ENCODE peak calls at places on chromosomes 5 and 9, in five cellular contexts. G, U, M, K and C are unnamed samples.

GRCh38 chr9:116276651-116277121 is 123.1 kb downstream of the PAPPA start:
- DNase-seq in G (no peak), U (peak), M (no peak), K (no peak), C (no peak)

GRCh38 chr5:150144211-150144801 is 11.3 kb downstream of the PDGFRB start:
- DNase-seq in G (no peak), U (no peak), M (no peak), K (peak), C (no peak)

GRCh38 chr5:89597878-89598277 is 714.9 kb upstream of the MEF2C start:
- DNase-seq in G (no peak), U (no peak), M (no peak), K (no peak), C (no peak)

GRCh38 chr9:114300846-114301797 is 21.8 kb upstream of the ORM1 start:
- DNase-seq in G (no peak), U (peak), M (no peak), K (no peak), C (no peak)

GRCh38 chr9:16099901-16100300 is 547.1 kb downstream of the CCDC171 start:
- DNase-seq in G (no peak), U (no peak), M (no peak), K (no peak), C (no peak)

GRCh38 chr9:128020692-128021091 is 39.9 kb upstream of the EEIG1 start:
- DNase-seq in G (peak), U (peak), M (no peak), K (peak), C (no peak)

GRCh38 chr5:125487231-125487630 is 740.8 kb upstream of the ZNF608 start:
- DNase-seq in G (no peak), U (no peak), M (no peak), K (no peak), C (no peak)

GRCh38 chr5:6599739-6600138 is 33.1 kb downstream of the NSUN2 start:
- DNase-seq in G (no peak), U (no peak), M (no peak), K (no peak), C (no peak)

GRCh38 chr5:127187711-127188110 is 102.9 kb upstream of the MEGF10 start:
- DNase-seq in G (no peak), U (no peak), M (no peak), K (no peak), C (no peak)

GRCh38 chr9:34379334-34380033 is 2.8 kb upstream of the MYORG start:
- DNase-seq in G (peak), U (peak), M (peak), K (peak), C (peak)

GRCh38 chr5:127486471-127486870 is 31.0 kb upstream of the PRRC1 start:
- DNase-seq in G (no peak), U (no peak), M (no peak), K (no peak), C (no peak)

GRCh38 chr5:137604348-137605095 is 105.4 kb upstream of the SPOCK1 start:
- DNase-seq in G (no peak), U (no peak), M (no peak), K (no peak), C (no peak)

GRCh38 chr9:21160178-21160577 is 6.3 kb downstream of the IFNA21 start:
- DNase-seq in G (no peak), U (no peak), M (peak), K (no peak), C (no peak)

GRCh38 chr9:32385135-32385884 is 867 bp downstream of the ACO1 start:
- DNase-seq in G (no peak), U (no peak), M (no peak), K (no peak), C (no peak)

GRCh38 chr9:127965953-127966352 is 14.8 kb downstream of the EEIG1 start:
- DNase-seq in G (no peak), U (no peak), M (no peak), K (no peak), C (no peak)

GRCh38 chr5:139660916-139661814 is 13.0 kb downstream of the CXXC5 start:
- DNase-seq in G (no peak), U (no peak), M (no peak), K (peak), C (peak)

GRCh38 chr9:125166762-125167161 is 22.8 kb downstream of the PPP6C start:
- DNase-seq in G (no peak), U (no peak), M (no peak), K (no peak), C (no peak)

GRCh38 chr9:101376117-101376866 is 8.5 kb downstream of the BAAT start:
- DNase-seq in G (no peak), U (no peak), M (no peak), K (no peak), C (no peak)

GRCh38 chr5:145225529-145225928 is 609.6 kb downstream of the PRELID2 start:
- DNase-seq in G (no peak), U (no peak), M (no peak), K (no peak), C (no peak)

GRCh38 chr5:104611419-104611818 is 1048.8 kb upstream of the NUDT12 start:
- DNase-seq in G (no peak), U (no peak), M (no peak), K (no peak), C (no peak)

GRCh38 chr5:89421035-89421434 is 538.1 kb upstream of the MEF2C start:
- DNase-seq in G (no peak), U (no peak), M (no peak), K (no peak), C (no peak)

GRCh38 chr9:119556129-119556875 is 187.1 kb upstream of the BRINP1 start:
- DNase-seq in G (peak), U (peak), M (no peak), K (peak), C (no peak)

GRCh38 chr5:179668404-179668803 is 12.4 kb downstream of the CBY3 start:
- DNase-seq in G (peak), U (peak), M (no peak), K (peak), C (peak)

GRCh38 chr9:123191660-123192059 is 76.7 kb downstream of the STRBP start:
- DNase-seq in G (no peak), U (no peak), M (no peak), K (peak), C (no peak)

GRCh38 chr5:6659941-6660684 is 26.9 kb downstream of the SRD5A1 start:
- DNase-seq in G (no peak), U (no peak), M (peak), K (no peak), C (no peak)

GRCh38 chr5:119743927-119744326 is 114.6 kb downstream of the FAM170A start:
- DNase-seq in G (peak), U (no peak), M (peak), K (peak), C (peak)

GRCh38 chr5:54531536-54531935 is 14.0 kb downstream of the SNX18 start:
- DNase-seq in G (no peak), U (no peak), M (no peak), K (no peak), C (no peak)

GRCh38 chr5:160470437-160471341 is 49.0 kb downstream of the PTTG1 start:
- DNase-seq in G (no peak), U (no peak), M (no peak), K (no peak), C (no peak)

GRCh38 chr5:33371660-33372059 is 69.1 kb upstream of the TARS1 start:
- DNase-seq in G (no peak), U (no peak), M (no peak), K (no peak), C (no peak)

GRCh38 chr9:83511051-83511450 is 27.1 kb downstream of the FRMD3 start:
- DNase-seq in G (no peak), U (no peak), M (peak), K (no peak), C (no peak)

GRCh38 chr5:127988149-127988755 is 95.3 kb upstream of the SLC12A2 start:
- DNase-seq in G (peak), U (no peak), M (no peak), K (peak), C (peak)

GRCh38 chr5:172102913-172103629 is 85.0 kb downstream of the STK10 start:
- DNase-seq in G (no peak), U (no peak), M (no peak), K (peak), C (peak)

GRCh38 chr5:61809651-61810050 is 477.6 kb downstream of the ZSWIM6 start:
- DNase-seq in G (no peak), U (no peak), M (no peak), K (no peak), C (no peak)

GRCh38 chr5:17381926-17382325 is 116.1 kb upstream of the TAF11L2 start:
- DNase-seq in G (no peak), U (no peak), M (no peak), K (no peak), C (no peak)

GRCh38 chr9:5518061-5518936 is 8.0 kb downstream of the PDCD1LG2 start:
- DNase-seq in G (no peak), U (no peak), M (no peak), K (no peak), C (no peak)
- H3K4me2 ChIP-seq in G (no peak), U (no peak), M (peak), K (no peak), C (no peak)

GRCh38 chr5:156396063-156396829 is 69.3 kb downstream of the SGCD start:
- DNase-seq in G (no peak), U (no peak), M (no peak), K (no peak), C (no peak)
- TF ChIP-seq SRF in G (no peak), U (no peak), M (no peak), K (no peak), C (no peak)

GRCh38 chr9:75109210-75109839 is 21.0 kb downstream of the OSTF1 start:
- DNase-seq in G (no peak), U (no peak), M (no peak), K (no peak), C (no peak)
- H3K4me2 ChIP-seq in G (no peak), U (no peak), M (no peak), K (no peak), C (no peak)

GRCh38 chr9:95188459-95188858 is 129.1 kb downstream of the FANCC start:
- DNase-seq in G (no peak), U (no peak), M (no peak), K (no peak), C (no peak)
- TF ChIP-seq SRF in G (no peak), U (no peak), M (no peak), K (no peak), C (no peak)

DNA sequence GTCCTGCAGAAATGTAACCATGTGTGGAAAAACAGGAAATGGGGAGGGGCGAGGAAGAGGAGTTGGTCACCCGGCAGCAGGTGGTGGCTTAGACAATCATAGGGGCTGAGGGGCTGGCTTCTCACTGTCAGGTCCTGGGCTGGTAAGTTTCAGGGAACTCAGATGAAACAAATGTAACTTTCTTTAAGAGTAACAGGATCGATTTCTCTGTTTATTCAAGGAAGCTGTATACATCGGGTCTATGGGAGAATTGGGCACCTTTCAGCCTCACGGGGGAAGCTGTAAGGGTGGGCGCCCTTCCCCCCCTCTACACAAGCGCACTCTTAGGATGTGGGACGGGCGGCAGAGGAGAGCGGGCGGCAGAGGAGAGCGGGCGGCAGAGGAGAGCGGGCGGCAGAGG is 104.3 kb upstream of the SIMC1 start:
- DNase-seq in G (no peak), U (peak), M (no peak), K (no peak), C (no peak)
- H3K4me2 ChIP-seq in G (no peak), U (peak), M (no peak), K (no peak), C (no peak)

DNA sequence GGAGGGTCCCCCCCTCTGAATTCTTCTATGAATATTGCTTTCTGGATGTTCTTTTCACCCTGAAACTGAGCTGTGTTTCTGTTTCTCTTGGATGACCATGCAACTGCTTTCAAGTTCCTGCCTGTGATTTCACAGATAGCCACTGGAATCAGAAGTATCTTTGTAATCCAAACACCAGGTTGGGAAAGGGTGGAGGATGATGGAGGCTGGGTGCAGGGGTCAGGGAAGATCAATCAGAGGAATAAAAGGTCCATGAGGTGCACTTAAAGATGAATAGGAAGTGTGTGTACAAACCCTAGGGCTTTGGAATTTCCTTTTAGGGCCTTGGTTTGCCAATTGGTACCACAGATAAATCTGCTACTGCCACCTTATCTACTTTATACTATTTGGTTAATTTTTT is 68.2 kb upstream of the AGXT2 start:
- DNase-seq in G (peak), U (no peak), M (no peak), K (no peak), C (no peak)
- TF ChIP-seq SRF in G (no peak), U (no peak), M (no peak), K (no peak), C (no peak)

GRCh38 chr5:158463971-158464370 is 605.0 kb upstream of the CLINT1 start:
- DNase-seq in G (peak), U (no peak), M (no peak), K (no peak), C (no peak)
- H3K4me2 ChIP-seq in G (no peak), U (no peak), M (no peak), K (no peak), C (no peak)

GRCh38 chr5:141872496-141873356 is 5.5 kb downstream of the PCDH1 start:
- DNase-seq in G (no peak), U (no peak), M (no peak), K (no peak), C (no peak)
- TF ChIP-seq SRF in G (no peak), U (no peak), M (no peak), K (no peak), C (no peak)

DNA sequence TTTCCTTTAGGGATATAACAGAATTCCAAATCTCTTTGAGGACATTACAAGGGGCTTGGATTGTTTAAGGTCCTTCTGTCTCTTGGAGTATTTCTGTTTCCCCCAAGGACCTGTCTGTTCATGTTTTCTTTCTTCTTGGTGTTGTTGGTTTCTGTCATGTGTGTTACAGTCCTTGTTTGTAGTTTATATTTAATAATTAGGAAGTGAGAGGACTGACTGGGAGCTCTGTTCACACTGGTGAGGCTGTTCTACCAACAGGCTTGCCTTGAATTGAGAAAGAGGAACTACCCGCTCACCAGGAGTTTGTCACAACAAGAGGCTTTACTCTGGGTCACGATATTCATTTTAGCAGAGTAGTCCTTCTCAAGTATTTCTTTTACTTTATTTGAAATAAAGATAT is 119.2 kb upstream of the SV2C start:
- DNase-seq in G (no peak), U (no peak), M (peak), K (no peak), C (no peak)
- H3K4me2 ChIP-seq in G (no peak), U (no peak), M (peak), K (no peak), C (no peak)